ENCODE peak calls at places on chromosomes 3 and 15, in eight cellular contexts. D, Z, F, Y, X, V, H and L are unnamed samples.

GRCh38 chr3:18747383-18747782 is 322.2 kb upstream of the SATB1 start:
- DNase-seq in D (no peak), Z (no peak), F (no peak), Y (no peak), X (no peak), V (no peak), H (peak; percentile 59), L (no peak)

GRCh38 chr3:134441321-134441720 is 44.5 kb downstream of the ANAPC13 start:
- DNase-seq in D (no peak), Z (no peak), F (no peak), Y (no peak), X (no peak), V (peak; percentile 54), H (no peak), L (no peak)

GRCh38 chr3:122938756-122939425 is 88.7 kb downstream of the SEMA5B start:
- DNase-seq in D (no peak), Z (no peak), F (no peak), Y (no peak), X (no peak), V (no peak), H (peak; percentile 29), L (no peak)

GRCh38 chr3:128353991-128354687 is 112.6 kb downstream of the DNAJB8 start:
- DNase-seq in D (no peak), Z (no peak), F (no peak), Y (peak; percentile 46), X (peak; percentile 30), V (peak; percentile 69), H (no peak), L (no peak)

GRCh38 chr3:187902041-187902471 is 156.8 kb upstream of the BCL6 start:
- DNase-seq in D (no peak), Z (no peak), F (peak; percentile 57), Y (no peak), X (no peak), V (no peak), H (no peak), L (no peak)

GRCh38 chr15:71052356-71052755 is 62.9 kb upstream of the THSD4 start:
- DNase-seq in D (no peak), Z (no peak), F (no peak), Y (no peak), X (no peak), V (peak; percentile 90), H (no peak), L (no peak)

GRCh38 chr3:16319723-16320122 is 54.7 kb downstream of the OXNAD1 start:
- DNase-seq in D (no peak), Z (no peak), F (no peak), Y (no peak), X (no peak), V (no peak), H (no peak), L (no peak)

GRCh38 chr3:123421353-123422174 is 27.3 kb downstream of the ADCY5 start:
- DNase-seq in D (no peak), Z (no peak), F (no peak), Y (no peak), X (no peak), V (no peak), H (peak; percentile 53), L (no peak)

GRCh38 chr15:69045810-69046209 is 31.3 kb downstream of the NOX5 start:
- DNase-seq in D (peak; percentile 60), Z (no peak), F (no peak), Y (no peak), X (peak; percentile 38), V (peak; percentile 37), H (no peak), L (no peak)

GRCh38 chr3:160400048-160400630 is 689 bp downstream of the SMC4 start:
- DNase-seq in D (peak; percentile 57), Z (peak; percentile 45), F (peak; percentile 86), Y (peak; percentile 72), X (peak; percentile 61), V (peak; percentile 49), H (peak; percentile 50), L (no peak)

GRCh38 chr15:82709081-82709420 is 624 bp downstream of the AP3B2 start:
- DNase-seq in D (no peak), Z (no peak), F (no peak), Y (no peak), X (no peak), V (no peak), H (no peak), L (no peak)

GRCh38 chr3:182212479-182213076 is 500.9 kb downstream of the SOX2 start:
- DNase-seq in D (no peak), Z (no peak), F (no peak), Y (no peak), X (no peak), V (peak; percentile 22), H (peak; percentile 20), L (no peak)

GRCh38 chr3:30689202-30689641 is 82.8 kb downstream of the TGFBR2 start:
- DNase-seq in D (no peak), Z (peak; percentile 40), F (no peak), Y (no peak), X (no peak), V (peak; percentile 40), H (peak; percentile 66), L (no peak)

GRCh38 chr3:52305926-52306325 is 10.2 kb upstream of the DNAH1 start:
- DNase-seq in D (no peak), Z (no peak), F (no peak), Y (no peak), X (no peak), V (no peak), H (peak; percentile 50), L (no peak)
- H3K27ac ChIP-seq in D (no peak overlapping the region), Z (no peak overlapping the region), F (no peak overlapping the region), Y (no peak overlapping the region), X (no peak overlapping the region), V (no peak overlapping the region), H (no peak overlapping the region), L (no peak overlapping the region)

DNA sequence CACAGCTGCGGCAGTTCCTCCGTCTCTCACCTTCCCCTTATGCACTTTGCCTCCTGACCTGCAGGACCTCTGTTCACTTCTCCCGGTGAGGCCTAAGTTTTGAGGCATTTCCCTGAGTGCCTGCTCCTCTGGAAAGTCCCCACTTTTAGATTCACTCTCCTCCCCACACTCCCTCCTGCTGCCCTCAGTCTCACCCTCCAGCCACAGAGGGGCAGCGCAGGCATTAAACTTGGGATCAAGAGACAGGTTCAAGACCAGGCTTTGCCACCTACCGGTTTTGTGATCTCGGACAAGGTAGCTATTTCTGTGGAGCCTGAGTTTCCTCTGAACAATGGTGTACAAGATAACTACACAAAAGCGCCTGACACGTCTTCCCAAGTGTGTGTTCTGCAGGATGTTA is 19.4 kb downstream of the SLC6A11 start:
- DNase-seq in D (no peak), Z (no peak), F (no peak), Y (no peak), X (no peak), V (no peak), H (no peak), L (no peak)
- TF ChIP-seq CTCF in D (no peak), Z (no peak), F (no peak), Y (no peak), X (no peak), V (no peak), H (no peak), L (no peak)

GRCh38 chr15:59995568-59996349 is 8.4 kb upstream of the FOXB1 start:
- DNase-seq in D (peak; percentile 50), Z (no peak), F (no peak), Y (no peak), X (no peak), V (no peak), H (no peak), L (no peak)

GRCh38 chr15:59991919-59992318 is 12.2 kb upstream of the FOXB1 start:
- DNase-seq in D (no peak), Z (no peak), F (no peak), Y (no peak), X (no peak), V (no peak), H (no peak), L (no peak)

GRCh38 chr15:59994855-59995557 is 9.1 kb upstream of the FOXB1 start:
- DNase-seq in D (peak; percentile 73), Z (no peak), F (peak; percentile 55), Y (no peak), X (peak; percentile 37), V (no peak), H (no peak), L (no peak)

GRCh38 chr15:59993041-59993750 is 10.9 kb upstream of the FOXB1 start:
- DNase-seq in D (no peak), Z (no peak), F (peak; percentile 74), Y (no peak), X (no peak), V (no peak), H (no peak), L (no peak)

GRCh38 chr15:59993950-59994401 is 10.1 kb upstream of the FOXB1 start:
- DNase-seq in D (peak; percentile 77), Z (no peak), F (peak; percentile 54), Y (no peak), X (peak; percentile 34), V (no peak), H (no peak), L (no peak)
- H3K27me3 ChIP-seq in D (peaks cover 48% of the 10 kb centered on the region), Z (peaks cover 67% of the 10 kb centered on the region), F (peaks cover 63% of the 10 kb centered on the region), Y (peaks cover 14% of the 10 kb centered on the region), X (peaks cover 91% of the 10 kb centered on the region), V (peaks cover 66% of the 10 kb centered on the region), H (peaks cover 64% of the 10 kb centered on the region), L (peaks cover 76% of the 10 kb centered on the region)

GRCh38 chr3:4655145-4656045 is 162.2 kb downstream of the ITPR1 start:
- DNase-seq in D (no peak), Z (no peak), F (no peak), Y (no peak), X (no peak), V (no peak), H (no peak), L (no peak)
- H3K27ac ChIP-seq in D (no peak overlapping the region), Z (no peak overlapping the region), F (no peak overlapping the region), Y (no peak overlapping the region), X (no peak overlapping the region), V (no peak overlapping the region), H (no peak overlapping the region), L (no peak overlapping the region)

DNA sequence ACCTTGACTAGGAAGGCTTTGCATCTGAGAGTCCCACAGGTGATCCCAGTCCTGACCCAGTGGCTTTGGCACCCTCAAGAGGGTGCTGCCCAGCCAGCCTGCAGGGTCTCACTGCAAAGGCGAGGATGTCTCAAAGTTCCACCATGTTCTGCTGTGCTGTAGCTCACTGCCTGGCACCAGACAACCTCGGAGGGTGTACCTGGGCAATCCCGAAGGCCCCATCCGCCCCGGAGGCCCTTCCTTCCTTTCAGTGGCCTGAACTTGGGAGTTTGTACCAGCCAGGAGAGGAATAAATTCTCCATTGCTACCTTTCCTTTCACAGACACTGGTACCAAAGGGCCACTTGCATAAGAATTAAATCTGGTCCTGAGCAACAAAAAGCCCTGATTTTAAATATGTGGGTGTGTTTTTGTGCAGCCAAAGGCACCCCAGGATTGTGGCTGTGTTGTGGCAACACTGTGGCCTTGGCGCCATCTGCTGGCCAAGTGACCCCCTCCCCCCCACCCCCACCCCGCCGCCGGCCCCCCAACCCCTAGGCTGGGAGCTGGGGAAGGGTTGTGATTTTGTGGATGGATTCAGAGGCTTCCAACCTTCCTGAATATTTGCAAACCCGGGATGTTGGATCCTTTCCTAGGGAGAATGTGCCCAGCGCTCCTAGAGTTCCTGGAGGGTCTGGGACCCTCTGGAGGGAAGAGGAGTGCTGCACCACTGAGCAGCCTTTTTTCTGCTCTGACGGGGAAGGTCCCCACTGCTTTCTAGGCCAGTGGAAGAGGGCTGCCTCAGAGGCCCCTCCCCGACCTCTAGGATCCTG is 9.7 kb upstream of the PTPN23 start:
- DNase-seq in D (peak; percentile 61), Z (no peak), F (no peak), Y (no peak), X (peak; percentile 16), V (no peak), H (peak; percentile 27), L (no peak)
- TF ChIP-seq CTCF in D (peak; percentile 70), Z (peak; percentile 51), F (peak; percentile 53), Y (no peak), X (peak; percentile 12), V (peak; percentile 37), H (peak; percentile 33), L (peak; percentile 26)

GRCh38 chr3:56547486-56547885 is 9.5 kb upstream of the CCDC66 start:
- DNase-seq in D (no peak), Z (no peak), F (no peak), Y (no peak), X (no peak), V (no peak), H (no peak), L (no peak)
- H3K27me3 ChIP-seq in D (no peaks in the 10 kb centered on the region), Z (no peaks in the 10 kb centered on the region), F (no peaks in the 10 kb centered on the region), Y (no peaks in the 10 kb centered on the region), X (peaks cover 11% of the 10 kb centered on the region), V (peaks cover 3% of the 10 kb centered on the region), H (no peaks in the 10 kb centered on the region), L (no peaks in the 10 kb centered on the region)